ENCODE peak calls at places on chromosomes 7 and 10, in ten cellular contexts. A, Z, V, L, S, C, Y, O, W and M are unnamed samples.

GRCh38 chr10:49629286-49629915 is 15.6 kb downstream of the CHAT start:
- DNase-seq in Y (no peak), V (no peak), L (no peak), C (no peak), Z (no peak), W (no peak), O (peak), A (no peak), S (peak), M (no peak)

GRCh38 chr10:124728071-124728829 is 15.9 kb downstream of the FAM53B start:
- DNase-seq in A (no peak), W (no peak), S (no peak), Z (no peak), O (no peak), V (peak), Y (no peak), L (no peak), C (no peak), M (no peak)

GRCh38 chr10:22505923-22506685 is 160.8 kb downstream of the SPAG6 start:
- DNase-seq in A (no peak), V (no peak), C (no peak), L (no peak), S (no peak), O (no peak), Y (no peak), Z (peak), W (no peak), M (no peak)

GRCh38 chr7:3283130-3283704 is 17.8 kb upstream of the SDK1 start:
- DNase-seq in S (no peak), V (no peak), L (no peak), A (no peak), Z (no peak), C (peak), O (no peak), Y (no peak), W (no peak), M (no peak)

GRCh38 chr10:99834410-99834809 is 52.0 kb downstream of the ABCC2 start:
- DNase-seq in S (no peak), L (no peak), C (peak), V (no peak), Y (no peak), W (no peak), A (no peak), O (no peak), Z (no peak), M (no peak)

GRCh38 chr7:26987338-26987737 is 108.5 kb downstream of the HOXA1 start:
- DNase-seq in A (no peak), L (no peak), V (no peak), W (no peak), Z (no peak), Y (no peak), S (no peak), O (no peak), C (no peak), M (no peak)

GRCh38 chr10:44293306-44293778 is 91.6 kb downstream of the CXCL12 start:
- DNase-seq in C (no peak), W (no peak), S (no peak), Z (no peak), O (no peak), L (no peak), V (no peak), Y (peak), A (no peak), M (no peak)

GRCh38 chr7:46557295-46557711 is 636.2 kb upstream of the IGFBP3 start:
- DNase-seq in L (no peak), W (no peak), A (no peak), O (peak), S (no peak), V (no peak), C (peak), Y (no peak), Z (peak), M (no peak)

GRCh38 chr7:100400656-100401055 is 27.4 kb downstream of the PILRA start:
- DNase-seq in O (no peak), S (peak), Y (no peak), V (no peak), A (no peak), W (no peak), L (no peak), Z (no peak), C (no peak), M (no peak)

GRCh38 chr7:155964543-155964942 is 152.3 kb upstream of the SHH start:
- DNase-seq in S (no peak), Y (no peak), L (no peak), C (no peak), V (no peak), Z (no peak), W (no peak), A (no peak), O (peak), M (peak)

GRCh38 chr7:75991531-75992082 is 2.8 kb downstream of the TMEM120A start:
- DNase-seq in L (no peak), A (no peak), W (peak), Z (no peak), S (no peak), V (no peak), O (no peak), C (no peak), Y (no peak), M (no peak)

GRCh38 chr10:31090894-31091607 is 59.4 kb upstream of the ZNF438 start:
- DNase-seq in W (no peak), A (no peak), V (peak), Y (no peak), C (peak), Z (no peak), O (no peak), S (no peak), L (no peak), M (no peak)

GRCh38 chr7:81186691-81187090 is 267.8 kb upstream of the SEMA3C start:
- DNase-seq in Z (no peak), O (no peak), Y (no peak), C (peak), V (no peak), L (no peak), A (no peak), S (no peak), W (no peak), M (no peak)

GRCh38 chr7:2728309-2729042 is 40.5 kb downstream of the AMZ1 start:
- DNase-seq in W (peak), Y (no peak), O (no peak), L (no peak), V (no peak), C (no peak), S (no peak), Z (no peak), A (peak), M (no peak)

GRCh38 chr7:120583835-120584586 is 273.9 kb downstream of the TSPAN12 start:
- DNase-seq in S (no peak), W (no peak), L (no peak), Y (no peak), A (no peak), Z (no peak), V (no peak), C (peak), O (no peak), M (no peak)

GRCh38 chr10:124049484-124049883 is 43.9 kb downstream of the CHST15 start:
- DNase-seq in C (peak), W (no peak), L (peak), Y (no peak), O (no peak), S (no peak), A (no peak), V (no peak), Z (no peak), M (no peak)

GRCh38 chr7:5594616-5595544 is 171.2 kb upstream of the TNRC18 start:
- DNase-seq in S (peak), C (peak), A (no peak), O (no peak), Y (no peak), W (no peak), L (no peak), V (no peak), Z (peak), M (no peak)

GRCh38 chr10:83991986-83992753 is 147.1 kb upstream of the GHITM start:
- DNase-seq in Z (peak), C (peak), Y (no peak), S (peak), A (no peak), O (no peak), V (peak), W (no peak), L (no peak), M (no peak)

GRCh38 chr10:77811831-77812430 is 114.6 kb downstream of the DLG5 start:
- DNase-seq in L (no peak), O (no peak), W (peak), S (no peak), C (no peak), A (peak), V (no peak), Y (no peak), Z (no peak), M (no peak)

GRCh38 chr10:43852141-43852540 is 203.5 kb upstream of the ZNF32 start:
- DNase-seq in L (no peak), O (no peak), V (no peak), S (no peak), C (no peak), Z (no peak), Y (no peak), A (no peak), W (no peak), M (no peak)

GRCh38 chr10:3476186-3476585 is 303.6 kb upstream of the PITRM1 start:
- DNase-seq in C (peak), Z (no peak), V (no peak), S (no peak), Y (no peak), W (no peak), A (no peak), L (no peak), O (no peak), M (no peak)

GRCh38 chr10:70967591-70968588 is 79.5 kb upstream of the PCBD1 start:
- DNase-seq in L (no peak), O (no peak), C (peak), A (no peak), W (no peak), V (peak), Y (no peak), Z (no peak), S (no peak), M (no peak)

GRCh38 chr7:155490697-155491628 is 33.0 kb downstream of the EN2 start:
- DNase-seq in C (peak), V (no peak), L (no peak), Z (no peak), S (peak), A (peak), Y (peak), O (no peak), W (peak), M (no peak)

GRCh38 chr10:88213206-88213605 is 349.8 kb downstream of the PTEN start:
- DNase-seq in O (no peak), Y (no peak), A (no peak), V (no peak), C (no peak), W (no peak), Z (no peak), L (no peak), S (no peak), M (no peak)

GRCh38 chr10:33235951-33236350 is 98.5 kb downstream of the NRP1 start:
- DNase-seq in Z (no peak), V (no peak), C (no peak), S (no peak), L (no peak), W (no peak), Y (no peak), A (no peak), O (no peak), M (no peak)

GRCh38 chr10:3897156-3897555 is 112.1 kb upstream of the KLF6 start:
- DNase-seq in Y (no peak), S (no peak), A (no peak), V (no peak), W (no peak), Z (no peak), L (no peak), O (no peak), C (peak), M (no peak)

GRCh38 chr10:102401735-102402511 is 6.4 kb downstream of the NFKB2 start:
- DNase-seq in Y (no peak), Z (peak), S (no peak), W (no peak), C (peak), L (no peak), V (no peak), A (no peak), O (peak), M (no peak)

GRCh38 chr7:42745357-42746022 is 166.4 kb downstream of the C7orf25 start:
- DNase-seq in A (no peak), L (peak), C (peak), Y (peak), O (no peak), W (no peak), Z (peak), V (peak), S (peak), M (no peak)

GRCh38 chr10:48369501-48369900 is 63.0 kb downstream of the MAPK8 start:
- DNase-seq in O (no peak), Z (no peak), W (no peak), Y (no peak), S (no peak), A (no peak), V (no peak), L (no peak), C (no peak), M (no peak)

GRCh38 chr7:33449847-33450246 is 320.5 kb downstream of the BBS9 start:
- DNase-seq in C (no peak), A (no peak), W (no peak), Y (no peak), Z (no peak), S (no peak), O (no peak), L (no peak), V (no peak), M (no peak)

GRCh38 chr7:12728192-12728538 is 40.7 kb downstream of the ARL4A start:
- DNase-seq in O (no peak), Z (no peak), C (no peak), W (no peak), S (no peak), L (no peak), A (no peak), V (no peak), Y (no peak), M (no peak)

GRCh38 chr7:91373401-91373800 is 109.2 kb downstream of the FZD1 start:
- DNase-seq in Z (no peak), C (no peak), O (no peak), W (no peak), Y (no peak), A (no peak), V (no peak), L (no peak), S (no peak), M (no peak)

GRCh38 chr7:88224596-88225275 is 4.9 kb upstream of the SRI start:
- DNase-seq in O (no peak), A (no peak), V (no peak), S (no peak), Z (no peak), L (no peak), W (no peak), C (peak), Y (no peak), M (no peak)

GRCh38 chr7:154623399-154623798 is 379.5 kb downstream of the PAXIP1 start:
- DNase-seq in A (no peak), C (no peak), Z (no peak), S (no peak), O (no peak), Y (no peak), V (no peak), W (no peak), L (no peak), M (no peak)

GRCh38 chr7:15685358-15686181 is 913 bp downstream of the MEOX2 start:
- DNase-seq in V (no peak), C (peak), S (peak), O (peak), Y (peak), A (peak), Z (peak), W (peak), L (peak), M (peak)

GRCh38 chr10:26790596-26790995 is 70.2 kb downstream of the ABI1 start:
- DNase-seq in S (no peak), V (no peak), C (peak), O (no peak), Y (no peak), A (no peak), L (no peak), W (no peak), Z (no peak), M (no peak)

GRCh38 chr7:99624487-99624886 is 7.7 kb downstream of the ZSCAN25 start:
- DNase-seq in L (no peak), Z (no peak), C (no peak), W (no peak), Y (no peak), A (no peak), S (no peak), O (no peak), V (no peak), M (peak)

GRCh38 chr7:96739609-96740008 is 30.0 kb upstream of the SEM1 start:
- DNase-seq in W (no peak), S (no peak), A (no peak), V (no peak), L (no peak), Z (no peak), Y (no peak), C (no peak), O (no peak), M (no peak)

GRCh38 chr10:68955786-68956532 is at the start of gene DDX21:
- DNase-seq in W (peak), S (peak), O (peak), C (peak), Z (peak), A (peak), V (peak), Y (peak), L (peak), M (peak)

GRCh38 chr10:68954904-68955303 is 1.1 kb upstream of the DDX21 start:
- DNase-seq in L (no peak), Z (no peak), W (no peak), O (no peak), C (no peak), Y (no peak), V (no peak), A (no peak), S (no peak), M (no peak)

GRCh38 chr10:68957654-68958053 is 1.7 kb downstream of the DDX21 start:
- DNase-seq in S (peak), W (no peak), Z (no peak), L (no peak), Y (no peak), V (no peak), A (no peak), C (no peak), O (no peak), M (no peak)

GRCh38 chr10:68955414-68955785 is 570 bp upstream of the DDX21 start:
- DNase-seq in A (no peak), Y (no peak), S (no peak), W (no peak), V (no peak), O (no peak), L (no peak), Z (peak), C (no peak), M (no peak)

GRCh38 chr10:68957284-68957615 is 1.3 kb downstream of the DDX21 start:
- DNase-seq in Y (no peak), S (no peak), V (no peak), A (no peak), Z (no peak), O (no peak), L (no peak), C (no peak), W (no peak), M (no peak)
- H3K27ac ChIP-seq in Y (peak), S (peak), V (peak), A (peak), Z (peak), O (no peak), L (peak), C (peak), W (peak), M (peak)

GRCh38 chr7:158000160-158000559 is 587.5 kb downstream of the PTPRN2 start:
- DNase-seq in V (no peak), S (no peak), A (no peak), L (no peak), C (no peak), W (no peak), Z (no peak), O (no peak), Y (no peak), M (no peak)
- H3K4me3 ChIP-seq in V (no peak), S (no peak), A (no peak), L (no peak), C (no peak), W (no peak), Z (no peak), O (no peak), Y (no peak), M (no peak)

DNA sequence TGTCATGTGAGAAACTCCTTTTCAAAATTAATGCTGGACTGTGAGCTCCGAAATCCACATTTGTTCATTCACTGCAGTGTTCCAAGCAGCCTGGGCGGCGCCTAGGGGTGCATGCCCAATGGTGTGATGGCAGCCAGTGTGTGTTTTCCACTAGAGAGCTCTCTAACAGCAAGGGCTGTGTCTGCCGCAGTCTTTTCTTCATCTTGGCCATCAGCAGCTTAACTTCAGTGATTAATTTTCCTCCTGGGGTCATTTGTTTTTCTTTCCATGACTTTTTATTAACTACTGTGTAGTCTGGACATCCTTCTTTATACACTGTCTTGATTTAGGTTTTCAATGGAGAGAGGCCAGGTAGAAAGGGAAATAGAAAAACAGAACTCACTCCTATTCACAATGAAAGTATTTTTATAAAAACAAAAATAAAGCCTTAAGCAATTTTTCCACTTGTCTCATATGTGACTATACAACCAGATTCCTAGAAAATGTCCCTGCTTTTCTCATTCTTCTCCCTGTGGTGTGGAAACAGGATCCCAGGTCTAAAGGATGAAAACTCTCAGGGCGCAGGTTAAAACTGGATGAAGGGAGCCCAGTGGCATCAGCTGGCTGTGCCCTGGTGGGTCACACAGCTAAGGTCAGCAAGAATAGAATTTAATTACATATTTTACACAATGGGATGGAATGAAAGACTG is 176.8 kb downstream of the PKD1L1 start:
- DNase-seq in W (no peak), L (peak), Y (no peak), C (peak), A (no peak), V (no peak), S (no peak), O (peak), Z (no peak), M (peak)
- TF ChIP-seq CTCF in W (no peak), L (peak), Y (no peak), C (no peak), A (no peak), V (no peak), S (peak), O (no peak), Z (no peak), M (no peak)

DNA sequence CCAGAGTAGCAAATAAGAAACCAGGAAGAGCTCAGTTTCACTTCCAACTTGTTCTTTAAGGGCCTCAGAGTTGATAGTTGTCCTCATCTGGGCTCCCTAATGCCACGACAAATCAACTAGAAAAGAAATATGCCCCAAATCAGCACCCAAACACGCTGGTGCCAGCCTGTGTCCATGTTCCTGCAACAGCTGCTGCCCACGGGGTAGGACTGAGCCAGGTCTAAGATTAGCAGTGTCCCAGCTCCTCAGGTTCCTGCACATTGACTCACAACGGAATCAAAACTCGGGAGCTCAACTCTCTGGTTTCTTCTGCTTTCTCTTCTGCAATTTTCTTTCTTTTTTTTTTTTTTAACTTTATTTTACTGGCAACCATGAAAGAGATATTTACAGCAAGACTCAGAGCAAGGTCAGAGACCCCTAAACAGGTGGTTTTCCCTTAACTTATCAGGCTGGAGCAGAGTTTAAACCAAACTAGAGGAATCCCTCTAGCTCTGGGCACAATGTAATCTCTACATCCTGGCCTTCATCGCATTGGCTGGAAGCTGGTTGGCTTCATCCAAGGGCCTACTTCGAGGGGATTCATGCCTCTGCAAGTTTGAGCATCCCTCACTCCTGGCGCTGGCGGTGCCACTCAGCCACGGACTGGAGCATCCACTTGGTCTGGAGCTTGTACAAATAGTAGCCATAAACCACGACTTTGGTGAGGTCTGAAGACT is 126.1 kb downstream of the PFKFB3 start:
- DNase-seq in Z (no peak), L (peak), W (no peak), O (no peak), C (no peak), V (no peak), Y (no peak), A (no peak), S (no peak), M (no peak)
- H3K27ac ChIP-seq in Z (no peak), L (peak), W (no peak), O (no peak), C (no peak), V (no peak), Y (peak), A (peak), S (no peak), M (peak)

DNA sequence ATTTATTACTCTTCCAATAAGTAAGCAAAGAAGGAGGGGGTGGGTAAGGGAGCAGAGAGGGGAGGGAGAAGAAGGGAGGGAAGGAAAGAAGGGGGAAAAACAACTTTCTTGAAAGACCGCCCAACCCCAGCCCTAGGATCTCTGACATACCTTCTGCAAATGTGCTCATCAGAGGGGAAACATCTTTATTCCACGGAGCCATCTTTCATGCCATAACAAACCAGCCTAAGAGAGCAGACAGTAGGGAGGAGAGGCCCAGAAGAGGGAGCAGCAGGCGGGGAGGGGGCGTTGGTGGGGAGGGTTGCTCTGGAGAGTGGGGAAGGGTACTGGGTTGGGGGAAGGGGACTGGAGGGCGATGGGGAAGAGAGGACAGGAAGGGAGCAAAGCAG is 48.3 kb upstream of the COMTD1 start:
- DNase-seq in A (no peak), Z (peak), Y (no peak), S (no peak), O (no peak), L (no peak), C (no peak), V (no peak), W (no peak), M (no peak)
- H3K4me3 ChIP-seq in A (peak), Z (no peak), Y (peak), S (no peak), O (no peak), L (no peak), C (no peak), V (no peak), W (no peak), M (no peak)

GRCh38 chr10:121613456-121613855 is 15.2 kb upstream of the FGFR2 start:
- DNase-seq in Z (no peak), V (no peak), S (no peak), A (no peak), L (no peak), C (no peak), W (no peak), O (peak), Y (no peak), M (no peak)
- TF ChIP-seq CTCF in Z (no peak), V (no peak), S (no peak), A (no peak), L (no peak), C (no peak), W (no peak), O (no peak), Y (no peak), M (no peak)